ENCODE peak calls at places on chromosomes 16 and 17, in four cellular contexts. One of them, this sample, is unnamed.
A peak's percentile ranks its signal among the peaks of the same experiment; 100 is the strongest.

GRCh38 chr16:86946396-86946795 is 368.0 kb downstream of the FOXL1 start:
- DNase-seq in right lobe of liver: no peak
- DNase-seq in adrenal gland: no peak
- DNase-seq in K562: no peak
- DNase-seq in this sample: no peak

GRCh38 chr17:4305224-4305623 is 41.4 kb upstream of the ANKFY1 start:
- DNase-seq in right lobe of liver: no peak
- DNase-seq in adrenal gland: no peak
- DNase-seq in K562: no peak
- DNase-seq in this sample: no peak

GRCh38 chr17:79612468-79613194 is 1.8 kb upstream of the RBFOX3 start:
- DNase-seq in right lobe of liver: no peak
- DNase-seq in adrenal gland: peak; percentile 21
- DNase-seq in K562: peak; percentile 81
- DNase-seq in this sample: peak; percentile 49

GRCh38 chr16:81337097-81337496 is 22.3 kb downstream of the GAN start:
- DNase-seq in right lobe of liver: no peak
- DNase-seq in adrenal gland: no peak
- DNase-seq in K562: no peak
- DNase-seq in this sample: no peak

GRCh38 chr17:8161289-8162231 is 1.2 kb downstream of the VAMP2 start:
- DNase-seq in right lobe of liver: no peak
- DNase-seq in adrenal gland: peak; percentile 42
- DNase-seq in K562: no peak
- DNase-seq in this sample: no peak

GRCh38 chr17:82023447-82024241 is 539 bp downstream of the LRRC45 start:
- DNase-seq in right lobe of liver: no peak
- DNase-seq in adrenal gland: no peak
- DNase-seq in K562: no peak
- DNase-seq in this sample: peak; percentile 16

GRCh38 chr17:50262001-50262794 is 12.1 kb upstream of the TMEM92 start:
- DNase-seq in right lobe of liver: no peak
- DNase-seq in adrenal gland: no peak
- DNase-seq in K562: peak; percentile 3
- DNase-seq in this sample: no peak

GRCh38 chr17:81097943-81098308 is 63.0 kb downstream of the BAIAP2 start:
- DNase-seq in right lobe of liver: peak; percentile 75
- DNase-seq in adrenal gland: peak; percentile 57
- DNase-seq in K562: peak; percentile 69
- DNase-seq in this sample: no peak

GRCh38 chr16:7304932-7305331 is 27.7 kb upstream of the RBFOX1 start:
- DNase-seq in right lobe of liver: no peak
- DNase-seq in adrenal gland: no peak
- DNase-seq in K562: no peak
- DNase-seq in this sample: no peak

GRCh38 chr17:78933959-78934568 is 8.9 kb upstream of the TIMP2 start:
- DNase-seq in right lobe of liver: peak; percentile 76
- DNase-seq in adrenal gland: peak; percentile 99
- DNase-seq in K562: no peak
- DNase-seq in this sample: peak; percentile 63

GRCh38 chr17:10327640-10328039 is 45.2 kb downstream of the MYH13 start:
- DNase-seq in right lobe of liver: peak; percentile 67
- DNase-seq in adrenal gland: peak; percentile 83
- DNase-seq in K562: peak; percentile 70
- DNase-seq in this sample: peak; percentile 72

GRCh38 chr17:61409301-61410099 is 9.9 kb downstream of the TBX2 start:
- DNase-seq in right lobe of liver: peak; percentile 64
- DNase-seq in adrenal gland: peak; percentile 64
- DNase-seq in K562: peak; percentile 83
- DNase-seq in this sample: peak; percentile 49

GRCh38 chr17:16122697-16123434 is 92.5 kb downstream of the NCOR1 start:
- DNase-seq in right lobe of liver: no peak
- DNase-seq in adrenal gland: no peak
- DNase-seq in K562: no peak
- DNase-seq in this sample: no peak

GRCh38 chr16:52816993-52817392 is 235.7 kb downstream of the CHD9NB start:
- DNase-seq in right lobe of liver: no peak
- DNase-seq in adrenal gland: no peak
- DNase-seq in K562: no peak
- DNase-seq in this sample: no peak

GRCh38 chr16:30527635-30528178 is 1.3 kb upstream of the ZNF768 start:
- DNase-seq in right lobe of liver: no peak
- DNase-seq in adrenal gland: peak; percentile 41
- DNase-seq in K562: no peak
- DNase-seq in this sample: no peak

GRCh38 chr17:32127156-32127897 is 15.0 kb upstream of the RHOT1 start:
- DNase-seq in right lobe of liver: peak; percentile 88
- DNase-seq in adrenal gland: peak; percentile 90
- DNase-seq in K562: peak; percentile 74
- DNase-seq in this sample: peak; percentile 95

GRCh38 chr17:41505007-41505835 is at the start of gene KRT13:
- DNase-seq in right lobe of liver: no peak
- DNase-seq in adrenal gland: no peak
- DNase-seq in K562: no peak
- DNase-seq in this sample: no peak

GRCh38 chr16:87806608-87807546 is 41.1 kb upstream of the KLHDC4 start:
- DNase-seq in right lobe of liver: no peak
- DNase-seq in adrenal gland: peak; percentile 26
- DNase-seq in K562: peak; percentile 54
- DNase-seq in this sample: peak; percentile 89

GRCh38 chr16:72468582-72468981 is 296.6 kb upstream of the PMFBP1 start:
- DNase-seq in right lobe of liver: no peak
- DNase-seq in adrenal gland: no peak
- DNase-seq in K562: peak; percentile 4
- DNase-seq in this sample: peak; percentile 10

GRCh38 chr17:45745843-45746494 is 38.2 kb upstream of the CRHR1 start:
- DNase-seq in right lobe of liver: no peak
- DNase-seq in adrenal gland: no peak
- DNase-seq in K562: no peak
- DNase-seq in this sample: no peak

GRCh38 chr17:44804301-44805061 is 25.6 kb downstream of the GJC1 start:
- DNase-seq in right lobe of liver: no peak
- DNase-seq in adrenal gland: no peak
- DNase-seq in K562: no peak
- DNase-seq in this sample: no peak

GRCh38 chr16:27498020-27498419 is 51.7 kb downstream of the GTF3C1 start:
- DNase-seq in right lobe of liver: no peak
- DNase-seq in adrenal gland: no peak
- DNase-seq in K562: no peak
- DNase-seq in this sample: no peak

GRCh38 chr17:65277576-65277975 is 140.4 kb downstream of the RGS9 start:
- DNase-seq in right lobe of liver: no peak
- DNase-seq in adrenal gland: no peak
- DNase-seq in K562: no peak
- DNase-seq in this sample: no peak
- H3K27ac ChIP-seq in right lobe of liver: no peak overlapping the region
- H3K27ac ChIP-seq in adrenal gland: no peak overlapping the region
- H3K27ac ChIP-seq in K562: no peak overlapping the region
- H3K27ac ChIP-seq in this sample: no peak overlapping the region

DNA sequence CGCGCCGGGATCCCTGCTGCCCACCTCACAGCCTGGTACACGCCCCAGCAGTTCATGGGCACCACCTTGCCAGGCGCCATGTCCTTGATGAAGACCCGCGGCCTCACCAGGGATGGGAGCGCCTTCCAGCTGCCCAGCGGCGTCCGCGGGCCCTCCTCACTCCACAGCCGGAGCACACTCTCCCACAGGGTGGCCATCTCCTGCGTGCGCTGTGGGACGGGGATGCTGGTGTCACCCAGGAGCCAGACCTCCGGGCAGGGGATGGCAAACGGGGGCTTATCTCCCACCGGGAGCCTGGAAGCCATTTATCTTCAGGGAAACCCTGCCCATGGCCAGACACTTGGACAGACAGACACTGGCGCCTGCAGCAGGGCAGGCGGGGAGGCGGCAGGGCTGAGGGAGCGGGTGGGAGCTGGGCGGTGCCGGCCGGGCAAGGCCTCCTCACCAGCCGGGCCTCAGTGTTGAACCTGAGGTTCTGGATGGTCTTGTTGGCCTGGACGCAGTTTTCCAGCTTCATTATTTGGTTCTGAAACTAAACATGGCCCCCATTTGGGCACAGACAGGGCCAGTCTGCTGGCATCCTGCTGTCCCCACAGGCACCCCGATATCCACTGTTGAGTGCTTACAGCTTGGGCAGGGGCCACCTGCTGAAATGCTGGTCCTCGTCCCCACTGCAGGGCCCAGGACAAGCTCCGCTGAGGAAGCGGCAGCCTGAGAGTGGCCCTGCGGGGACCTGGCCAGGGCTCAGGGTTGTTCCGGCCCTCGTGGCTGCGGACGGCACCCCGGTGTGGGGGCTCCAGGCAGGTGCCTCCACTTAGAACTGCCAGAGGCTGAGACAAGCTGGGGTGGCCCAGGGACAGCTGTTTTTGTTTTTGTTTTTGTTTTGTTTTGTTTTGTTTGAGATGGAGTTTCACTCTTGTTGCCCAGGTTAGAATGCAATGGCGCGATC is 4.0 kb downstream of the PERCC1 start:
- DNase-seq in right lobe of liver: no peak
- DNase-seq in adrenal gland: no peak
- DNase-seq in K562: no peak
- DNase-seq in this sample: no peak
- H3K27ac ChIP-seq in right lobe of liver: no peak overlapping the region
- H3K27ac ChIP-seq in adrenal gland: no peak overlapping the region
- H3K27ac ChIP-seq in K562: no peak overlapping the region
- H3K27ac ChIP-seq in this sample: no peak overlapping the region

DNA sequence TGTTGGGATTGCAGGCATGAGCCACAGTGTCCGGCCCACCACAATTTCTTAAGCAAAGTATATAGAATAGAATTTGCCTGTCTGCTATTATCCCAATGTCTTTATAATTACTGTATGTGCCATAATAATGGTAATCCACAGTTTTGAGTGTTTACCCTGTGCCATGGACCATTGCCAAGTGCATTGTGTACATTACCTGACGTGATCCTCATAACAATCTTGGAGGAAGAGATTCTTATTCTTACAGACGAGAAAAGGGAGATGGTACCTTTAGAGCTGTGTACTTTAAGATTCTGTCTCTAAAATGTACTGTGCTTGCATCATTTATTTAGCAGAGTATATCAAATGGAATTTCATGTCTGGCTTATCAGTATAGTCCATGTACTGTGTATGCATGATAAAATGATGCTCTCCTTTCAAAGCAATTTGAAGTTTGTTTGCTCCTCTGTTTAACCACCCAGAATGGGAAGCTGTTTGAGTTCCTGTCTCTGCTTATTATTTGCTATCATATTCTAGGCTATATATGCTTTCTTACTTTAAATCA is 13.8 kb upstream of the CDR2 start:
- DNase-seq in right lobe of liver: no peak
- DNase-seq in adrenal gland: no peak
- DNase-seq in K562: no peak
- DNase-seq in this sample: no peak
- H3K27ac ChIP-seq in right lobe of liver: no peak overlapping the region
- H3K27ac ChIP-seq in adrenal gland: peak overlapping the region; percentile 18
- H3K27ac ChIP-seq in K562: no peak overlapping the region
- H3K27ac ChIP-seq in this sample: no peak overlapping the region

GRCh38 chr17:37425268-37425667 is 18.6 kb downstream of the TADA2A start:
- DNase-seq in right lobe of liver: no peak
- DNase-seq in adrenal gland: no peak
- DNase-seq in K562: no peak
- DNase-seq in this sample: no peak

GRCh38 chr17:37432671-37433070 is 26.0 kb downstream of the TADA2A start:
- DNase-seq in right lobe of liver: no peak
- DNase-seq in adrenal gland: no peak
- DNase-seq in K562: no peak
- DNase-seq in this sample: no peak

GRCh38 chr17:37429039-37429438 is 22.4 kb downstream of the TADA2A start:
- DNase-seq in right lobe of liver: no peak
- DNase-seq in adrenal gland: no peak
- DNase-seq in K562: no peak
- DNase-seq in this sample: no peak

GRCh38 chr17:37429442-37429841 is 22.8 kb downstream of the TADA2A start:
- DNase-seq in right lobe of liver: no peak
- DNase-seq in adrenal gland: no peak
- DNase-seq in K562: no peak
- DNase-seq in this sample: no peak

GRCh38 chr17:37430051-37430591 is 23.4 kb downstream of the TADA2A start:
- DNase-seq in right lobe of liver: no peak
- DNase-seq in adrenal gland: no peak
- DNase-seq in K562: peak; percentile 22
- DNase-seq in this sample: no peak
- H3K27ac ChIP-seq in right lobe of liver: no peak overlapping the region
- H3K27ac ChIP-seq in adrenal gland: no peak overlapping the region
- H3K27ac ChIP-seq in K562: peak overlapping the region; percentile 34
- H3K27ac ChIP-seq in this sample: no peak overlapping the region

GRCh38 chr17:68200689-68201424 is 47.0 kb upstream of the AMZ2 start:
- DNase-seq in right lobe of liver: peak; percentile 78
- DNase-seq in adrenal gland: peak; percentile 79
- DNase-seq in K562: peak; percentile 69
- DNase-seq in this sample: peak; percentile 62

GRCh38 chr17:68201425-68201785 is 46.4 kb upstream of the AMZ2 start:
- DNase-seq in right lobe of liver: no peak
- DNase-seq in adrenal gland: no peak
- DNase-seq in K562: no peak
- DNase-seq in this sample: no peak

GRCh38 chr17:68205251-68205807 is 42.5 kb upstream of the AMZ2 start:
- DNase-seq in right lobe of liver: peak; percentile 91
- DNase-seq in adrenal gland: peak; percentile 89
- DNase-seq in K562: peak; percentile 87
- DNase-seq in this sample: peak; percentile 86

GRCh38 chr17:68207651-68208253 is 40.1 kb upstream of the AMZ2 start:
- DNase-seq in right lobe of liver: no peak
- DNase-seq in adrenal gland: no peak
- DNase-seq in K562: no peak
- DNase-seq in this sample: no peak

DNA sequence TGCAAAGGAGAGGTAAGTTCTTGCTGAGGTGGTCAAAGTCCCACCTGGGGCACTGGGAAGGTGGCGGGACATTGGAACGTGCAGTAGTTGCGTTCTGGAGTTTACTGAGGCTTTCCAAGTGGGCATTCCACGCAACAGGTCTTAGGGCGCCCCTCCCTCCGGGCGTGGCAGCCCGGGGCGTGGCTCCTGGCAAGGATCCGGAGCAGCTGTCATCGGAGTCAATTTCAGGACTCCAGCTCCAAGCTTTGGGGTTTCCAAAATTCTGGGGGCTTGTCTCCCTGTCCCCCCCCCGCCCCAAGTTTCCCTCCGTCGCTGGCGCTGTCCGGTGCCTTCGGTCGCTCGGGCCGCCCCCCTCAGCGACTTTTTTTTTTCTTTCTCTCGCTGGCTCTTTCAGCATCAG is 43.1 kb upstream of the AMZ2 start:
- DNase-seq in right lobe of liver: no peak
- DNase-seq in adrenal gland: no peak
- DNase-seq in K562: no peak
- DNase-seq in this sample: no peak
- H3K27ac ChIP-seq in right lobe of liver: no peak overlapping the region
- H3K27ac ChIP-seq in adrenal gland: peak overlapping the region; percentile 85
- H3K27ac ChIP-seq in K562: no peak overlapping the region
- H3K27ac ChIP-seq in this sample: no peak overlapping the region